ENCODE peak calls at places on chromosomes 13 and 19, in nine cellular contexts. One of them, this sample, is unnamed.

GRCh38 chr19:38705197-38706019 is 38.9 kb downstream of the CAPN12 start:
- DNase-seq in Peyer's patch: no peak
- DNase-seq in fibroblast of villous mesenchyme: no peak
- DNase-seq in kidney epithelial cell: no peak
- DNase-seq in cardiac muscle cell: no peak
- DNase-seq in dorsolateral prefrontal cortex: no peak
- DNase-seq in OCI-LY7: no peak
- DNase-seq in endodermal cell: no peak
- DNase-seq in body of pancreas: no peak
- DNase-seq in this sample: no peak

GRCh38 chr13:37929308-37929707 is 59.7 kb upstream of the TRPC4 start:
- DNase-seq in endodermal cell: no peak
- DNase-seq in kidney epithelial cell: no peak
- DNase-seq in cardiac muscle cell: peak; percentile 24
- DNase-seq in fibroblast of villous mesenchyme: no peak
- DNase-seq in OCI-LY7: no peak
- DNase-seq in Peyer's patch: no peak
- DNase-seq in body of pancreas: no peak
- DNase-seq in dorsolateral prefrontal cortex: no peak
- DNase-seq in this sample: no peak

GRCh38 chr19:6276447-6276846 is 3.3 kb downstream of the MLLT1 start:
- DNase-seq in Peyer's patch: no peak
- DNase-seq in dorsolateral prefrontal cortex: no peak
- DNase-seq in fibroblast of villous mesenchyme: peak; percentile 97
- DNase-seq in kidney epithelial cell: no peak
- DNase-seq in OCI-LY7: no peak
- DNase-seq in body of pancreas: peak; percentile 46
- DNase-seq in cardiac muscle cell: peak; percentile 26
- DNase-seq in endodermal cell: no peak
- DNase-seq in this sample: peak; percentile 38

GRCh38 chr19:14056741-14057356 is 5.0 kb downstream of the PALM3 start:
- DNase-seq in Peyer's patch: no peak
- DNase-seq in cardiac muscle cell: no peak
- DNase-seq in fibroblast of villous mesenchyme: no peak
- DNase-seq in endodermal cell: no peak
- DNase-seq in dorsolateral prefrontal cortex: no peak
- DNase-seq in OCI-LY7: no peak
- DNase-seq in body of pancreas: no peak
- DNase-seq in kidney epithelial cell: no peak
- DNase-seq in this sample: no peak

GRCh38 chr13:45219938-45220375 is 19.1 kb upstream of the KCTD4 start:
- DNase-seq in cardiac muscle cell: no peak
- DNase-seq in body of pancreas: no peak
- DNase-seq in fibroblast of villous mesenchyme: peak; percentile 56
- DNase-seq in endodermal cell: no peak
- DNase-seq in dorsolateral prefrontal cortex: no peak
- DNase-seq in Peyer's patch: no peak
- DNase-seq in kidney epithelial cell: peak; percentile 73
- DNase-seq in OCI-LY7: no peak
- DNase-seq in this sample: peak; percentile 90

GRCh38 chr19:45848922-45849321 is 14.0 kb downstream of the SYMPK start:
- DNase-seq in OCI-LY7: peak; percentile 11
- DNase-seq in body of pancreas: no peak
- DNase-seq in dorsolateral prefrontal cortex: no peak
- DNase-seq in Peyer's patch: no peak
- DNase-seq in endodermal cell: no peak
- DNase-seq in cardiac muscle cell: no peak
- DNase-seq in fibroblast of villous mesenchyme: no peak
- DNase-seq in kidney epithelial cell: no peak
- DNase-seq in this sample: no peak

GRCh38 chr13:96816874-96817273 is 177.4 kb downstream of the OXGR1 start:
- DNase-seq in Peyer's patch: no peak
- DNase-seq in body of pancreas: no peak
- DNase-seq in cardiac muscle cell: no peak
- DNase-seq in endodermal cell: peak; percentile 81
- DNase-seq in fibroblast of villous mesenchyme: no peak
- DNase-seq in kidney epithelial cell: no peak
- DNase-seq in dorsolateral prefrontal cortex: no peak
- DNase-seq in OCI-LY7: no peak
- DNase-seq in this sample: no peak

GRCh38 chr13:86976521-86977324 is 694.4 kb upstream of the SLITRK5 start:
- DNase-seq in OCI-LY7: no peak
- DNase-seq in kidney epithelial cell: no peak
- DNase-seq in body of pancreas: no peak
- DNase-seq in dorsolateral prefrontal cortex: no peak
- DNase-seq in fibroblast of villous mesenchyme: no peak
- DNase-seq in endodermal cell: no peak
- DNase-seq in cardiac muscle cell: no peak
- DNase-seq in Peyer's patch: no peak
- DNase-seq in this sample: no peak

GRCh38 chr13:62171697-62172096 is 756.0 kb upstream of the PCDH20 start:
- DNase-seq in OCI-LY7: no peak
- DNase-seq in endodermal cell: no peak
- DNase-seq in fibroblast of villous mesenchyme: no peak
- DNase-seq in body of pancreas: no peak
- DNase-seq in cardiac muscle cell: no peak
- DNase-seq in kidney epithelial cell: no peak
- DNase-seq in Peyer's patch: no peak
- DNase-seq in dorsolateral prefrontal cortex: no peak
- DNase-seq in this sample: no peak

GRCh38 chr13:50392977-50393376 is 377.7 kb downstream of the KCNRG start:
- DNase-seq in cardiac muscle cell: no peak
- DNase-seq in fibroblast of villous mesenchyme: no peak
- DNase-seq in Peyer's patch: no peak
- DNase-seq in dorsolateral prefrontal cortex: no peak
- DNase-seq in OCI-LY7: no peak
- DNase-seq in endodermal cell: no peak
- DNase-seq in kidney epithelial cell: no peak
- DNase-seq in body of pancreas: no peak
- DNase-seq in this sample: no peak

GRCh38 chr19:52785506-52785905 is 1.1 kb downstream of the ZNF600 start:
- DNase-seq in endodermal cell: no peak
- DNase-seq in Peyer's patch: no peak
- DNase-seq in dorsolateral prefrontal cortex: no peak
- DNase-seq in cardiac muscle cell: no peak
- DNase-seq in fibroblast of villous mesenchyme: no peak
- DNase-seq in kidney epithelial cell: no peak
- DNase-seq in OCI-LY7: no peak
- DNase-seq in body of pancreas: no peak
- DNase-seq in this sample: no peak

GRCh38 chr19:3397266-3398022 is 31.1 kb downstream of the NFIC start:
- DNase-seq in dorsolateral prefrontal cortex: peak; percentile 49
- DNase-seq in Peyer's patch: no peak
- DNase-seq in body of pancreas: peak; percentile 66
- DNase-seq in kidney epithelial cell: no peak
- DNase-seq in cardiac muscle cell: no peak
- DNase-seq in OCI-LY7: no peak
- DNase-seq in endodermal cell: peak; percentile 66
- DNase-seq in fibroblast of villous mesenchyme: no peak
- DNase-seq in this sample: no peak

GRCh38 chr19:13054605-13055212 is 47.9 kb downstream of the LYL1 start:
- DNase-seq in body of pancreas: no peak
- DNase-seq in dorsolateral prefrontal cortex: no peak
- DNase-seq in kidney epithelial cell: no peak
- DNase-seq in endodermal cell: peak; percentile 57
- DNase-seq in Peyer's patch: no peak
- DNase-seq in OCI-LY7: no peak
- DNase-seq in fibroblast of villous mesenchyme: peak; percentile 84
- DNase-seq in cardiac muscle cell: no peak
- DNase-seq in this sample: no peak

GRCh38 chr13:51797664-51798488 is 6.1 kb downstream of the DHRS12 start:
- DNase-seq in dorsolateral prefrontal cortex: no peak
- DNase-seq in kidney epithelial cell: no peak
- DNase-seq in Peyer's patch: no peak
- DNase-seq in fibroblast of villous mesenchyme: peak; percentile 59
- DNase-seq in cardiac muscle cell: peak; percentile 64
- DNase-seq in endodermal cell: peak; percentile 91
- DNase-seq in OCI-LY7: peak; percentile 84
- DNase-seq in body of pancreas: peak; percentile 95
- DNase-seq in this sample: peak; percentile 83

GRCh38 chr13:23617551-23618014 is 47.4 kb downstream of the TNFRSF19 start:
- DNase-seq in dorsolateral prefrontal cortex: no peak
- DNase-seq in body of pancreas: no peak
- DNase-seq in OCI-LY7: no peak
- DNase-seq in fibroblast of villous mesenchyme: peak; percentile 72
- DNase-seq in cardiac muscle cell: no peak
- DNase-seq in kidney epithelial cell: no peak
- DNase-seq in endodermal cell: no peak
- DNase-seq in Peyer's patch: no peak
- DNase-seq in this sample: no peak

GRCh38 chr13:99370476-99371272 is 63.5 kb upstream of the GPR183 start:
- DNase-seq in OCI-LY7: no peak
- DNase-seq in cardiac muscle cell: no peak
- DNase-seq in endodermal cell: peak; percentile 44
- DNase-seq in kidney epithelial cell: no peak
- DNase-seq in dorsolateral prefrontal cortex: no peak
- DNase-seq in Peyer's patch: no peak
- DNase-seq in fibroblast of villous mesenchyme: no peak
- DNase-seq in body of pancreas: no peak
- DNase-seq in this sample: no peak

GRCh38 chr13:37602743-37603381 is 4.3 kb upstream of the POSTN start:
- DNase-seq in cardiac muscle cell: peak; percentile 16
- DNase-seq in fibroblast of villous mesenchyme: peak; percentile 47
- DNase-seq in dorsolateral prefrontal cortex: no peak
- DNase-seq in Peyer's patch: no peak
- DNase-seq in body of pancreas: no peak
- DNase-seq in OCI-LY7: peak; percentile 19
- DNase-seq in kidney epithelial cell: no peak
- DNase-seq in endodermal cell: no peak
- DNase-seq in this sample: peak; percentile 42

GRCh38 chr13:100434010-100434763 is 154.4 kb downstream of the GGACT start:
- DNase-seq in OCI-LY7: no peak
- DNase-seq in Peyer's patch: no peak
- DNase-seq in body of pancreas: no peak
- DNase-seq in dorsolateral prefrontal cortex: no peak
- DNase-seq in fibroblast of villous mesenchyme: peak; percentile 49
- DNase-seq in kidney epithelial cell: peak; percentile 26
- DNase-seq in cardiac muscle cell: no peak
- DNase-seq in endodermal cell: no peak
- DNase-seq in this sample: peak; percentile 64

DNA sequence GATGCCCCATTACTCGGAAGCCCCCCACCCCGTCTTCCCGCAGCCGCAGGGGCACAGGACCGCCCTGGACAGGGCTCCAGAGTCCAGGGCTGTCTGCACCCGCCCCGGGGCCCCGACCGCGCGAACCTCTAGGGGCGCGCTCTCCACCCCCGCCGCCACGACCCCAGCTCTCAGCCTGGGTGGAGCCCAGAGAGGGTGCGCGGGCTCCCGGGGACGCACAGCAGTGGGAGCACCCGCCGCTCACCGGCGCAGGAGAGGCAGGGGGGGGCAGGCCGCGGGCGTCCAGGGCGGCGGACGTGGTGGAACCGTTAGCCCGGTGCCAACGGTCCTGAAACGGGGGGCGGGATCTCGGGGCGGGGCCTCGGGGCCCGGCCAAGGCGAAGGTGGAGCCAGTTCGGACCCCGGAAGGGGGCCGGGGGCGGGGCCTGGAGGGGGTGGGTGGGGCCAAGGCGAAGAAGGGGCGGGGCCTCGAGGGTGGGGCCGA is at the start of gene ATP8B3:
- DNase-seq in dorsolateral prefrontal cortex: no peak
- DNase-seq in Peyer's patch: no peak
- DNase-seq in body of pancreas: no peak
- DNase-seq in kidney epithelial cell: no peak
- DNase-seq in fibroblast of villous mesenchyme: no peak
- DNase-seq in cardiac muscle cell: no peak
- DNase-seq in OCI-LY7: no peak
- DNase-seq in endodermal cell: no peak
- DNase-seq in this sample: no peak
- TF ChIP-seq CTCF in dorsolateral prefrontal cortex: no peak
- TF ChIP-seq CTCF in Peyer's patch: peak; percentile 19
- TF ChIP-seq CTCF in body of pancreas: no peak
- TF ChIP-seq CTCF in kidney epithelial cell: peak; percentile 22
- TF ChIP-seq CTCF in fibroblast of villous mesenchyme: peak; percentile 9
- TF ChIP-seq CTCF in cardiac muscle cell: peak; percentile 8
- TF ChIP-seq CTCF in OCI-LY7: peak; percentile 73
- TF ChIP-seq CTCF in endodermal cell: peak; percentile 54
- TF ChIP-seq CTCF in this sample: no peak

DNA sequence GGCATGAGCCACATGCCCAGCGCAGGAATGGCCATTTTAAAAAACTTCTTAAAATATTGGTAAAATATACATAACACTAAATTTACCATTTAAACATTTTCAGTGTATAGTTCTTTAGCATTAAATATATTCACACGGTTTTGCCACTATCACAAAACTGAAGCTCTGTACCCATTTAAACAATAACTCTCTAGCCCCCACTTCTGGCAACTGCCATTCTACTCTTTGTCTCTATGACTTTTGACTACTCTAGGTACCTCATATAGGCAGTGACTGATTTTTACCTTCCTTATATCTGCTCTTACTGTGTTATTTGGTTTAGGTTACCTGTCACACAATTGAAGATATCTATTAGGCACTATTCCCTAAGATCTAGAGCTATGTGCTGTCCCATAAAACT is 2.3 kb upstream of the KBTBD7 start:
- DNase-seq in Peyer's patch: no peak
- DNase-seq in endodermal cell: no peak
- DNase-seq in OCI-LY7: peak; percentile 23
- DNase-seq in kidney epithelial cell: no peak
- DNase-seq in cardiac muscle cell: no peak
- DNase-seq in dorsolateral prefrontal cortex: no peak
- DNase-seq in body of pancreas: no peak
- DNase-seq in fibroblast of villous mesenchyme: no peak
- DNase-seq in this sample: peak; percentile 48
- TF ChIP-seq CTCF in Peyer's patch: no peak
- TF ChIP-seq CTCF in endodermal cell: peak; percentile 69
- TF ChIP-seq CTCF in OCI-LY7: peak; percentile 70
- TF ChIP-seq CTCF in kidney epithelial cell: peak; percentile 11
- TF ChIP-seq CTCF in cardiac muscle cell: peak; percentile 34
- TF ChIP-seq CTCF in dorsolateral prefrontal cortex: no peak
- TF ChIP-seq CTCF in body of pancreas: no peak
- TF ChIP-seq CTCF in fibroblast of villous mesenchyme: peak; percentile 41
- TF ChIP-seq CTCF in this sample: peak; percentile 31

GRCh38 chr19:18543814-18544475 is 572 bp upstream of the FKBP8 start:
- DNase-seq in kidney epithelial cell: no peak
- DNase-seq in endodermal cell: peak; percentile 84
- DNase-seq in cardiac muscle cell: peak; percentile 32
- DNase-seq in fibroblast of villous mesenchyme: peak; percentile 76
- DNase-seq in dorsolateral prefrontal cortex: peak; percentile 60
- DNase-seq in OCI-LY7: peak; percentile 92
- DNase-seq in body of pancreas: peak; percentile 52
- DNase-seq in Peyer's patch: peak; percentile 75
- DNase-seq in this sample: peak; percentile 85
- TF ChIP-seq CTCF in kidney epithelial cell: no peak
- TF ChIP-seq CTCF in endodermal cell: no peak
- TF ChIP-seq CTCF in cardiac muscle cell: no peak
- TF ChIP-seq CTCF in fibroblast of villous mesenchyme: no peak
- TF ChIP-seq CTCF in dorsolateral prefrontal cortex: no peak
- TF ChIP-seq CTCF in OCI-LY7: peak; percentile 64
- TF ChIP-seq CTCF in body of pancreas: no peak
- TF ChIP-seq CTCF in Peyer's patch: no peak
- TF ChIP-seq CTCF in this sample: no peak

DNA sequence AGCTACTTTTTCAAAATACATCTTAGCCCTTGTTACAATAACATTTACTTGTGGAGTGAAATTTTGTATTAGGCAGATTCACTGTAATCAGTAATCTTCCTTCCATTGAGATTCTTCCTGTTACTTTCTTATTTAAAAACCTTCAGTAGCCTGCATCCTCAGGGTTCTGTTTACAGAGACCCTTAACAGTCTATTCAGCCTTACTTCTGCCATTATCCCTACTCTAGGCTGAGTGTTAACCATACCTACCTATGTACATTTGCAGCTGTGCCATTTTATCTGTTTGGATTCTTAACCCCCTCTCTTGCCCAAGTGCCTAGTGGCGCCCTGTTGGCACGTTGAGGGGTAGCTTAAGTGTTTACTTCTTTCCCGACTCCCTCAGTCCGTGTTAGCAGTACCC is 71.9 kb downstream of the LRCH1 start:
- DNase-seq in body of pancreas: no peak
- DNase-seq in fibroblast of villous mesenchyme: no peak
- DNase-seq in cardiac muscle cell: no peak
- DNase-seq in Peyer's patch: no peak
- DNase-seq in kidney epithelial cell: no peak
- DNase-seq in endodermal cell: no peak
- DNase-seq in OCI-LY7: no peak
- DNase-seq in dorsolateral prefrontal cortex: no peak
- DNase-seq in this sample: no peak
- TF ChIP-seq CTCF in body of pancreas: no peak
- TF ChIP-seq CTCF in fibroblast of villous mesenchyme: no peak
- TF ChIP-seq CTCF in cardiac muscle cell: no peak
- TF ChIP-seq CTCF in Peyer's patch: no peak
- TF ChIP-seq CTCF in kidney epithelial cell: no peak
- TF ChIP-seq CTCF in endodermal cell: no peak
- TF ChIP-seq CTCF in OCI-LY7: no peak
- TF ChIP-seq CTCF in dorsolateral prefrontal cortex: no peak
- TF ChIP-seq CTCF in this sample: no peak

This sample was measured in MCF 10A.